ENCODE peak calls at places on chromosomes 7 and 10, in ten cellular contexts. B is GM23338, H is psoas muscle, Z is A549, L is colonic mucosa, P is tibial nerve, V is body of pancreas, R is RWPE2, T is heart right ventricle, O is neural progenitor cell. M is an unnamed sample.

GRCh38 chr10:79148452-79149344 is 79.9 kb downstream of the ZMIZ1 start:
- DNase-seq in H (peak; percentile 89), T (peak; percentile 86), L (peak; percentile 69), B (no peak), Z (no peak), O (peak; percentile 58), P (peak; percentile 67), V (no peak), R (peak; percentile 86), M (peak; percentile 63)

GRCh38 chr10:89283174-89283987 is 18.5 kb upstream of the IFIT2 start:
- DNase-seq in B (no peak), V (no peak), R (no peak), T (no peak), P (no peak), H (no peak), L (no peak), Z (no peak), O (no peak), M (no peak)

GRCh38 chr7:118195837-118196474 is 12.0 kb downstream of the LSM8 start:
- DNase-seq in Z (peak; percentile 21), T (no peak), B (peak; percentile 90), H (no peak), R (no peak), O (peak; percentile 79), P (peak; percentile 88), L (peak; percentile 67), V (peak; percentile 72), M (peak; percentile 52)

GRCh38 chr7:137628211-137628610 is 218.6 kb downstream of the DGKI start:
- DNase-seq in B (no peak), Z (no peak), R (no peak), H (no peak), O (no peak), L (no peak), P (no peak), T (no peak), V (no peak), M (no peak)

GRCh38 chr7:81457858-81458522 is 311.9 kb downstream of the HGF start:
- DNase-seq in L (no peak), P (no peak), V (no peak), T (no peak), H (no peak), B (peak; percentile 20), Z (peak; percentile 28), R (no peak), O (no peak), M (no peak)

GRCh38 chr10:131532291-131532690 is 220.8 kb upstream of the TCERG1L start:
- DNase-seq in H (no peak), T (no peak), V (no peak), Z (no peak), L (no peak), O (no peak), R (no peak), B (no peak), P (no peak), M (no peak)

GRCh38 chr10:93859049-93859655 is 34.6 kb upstream of the SLC35G1 start:
- DNase-seq in R (no peak), V (no peak), L (no peak), P (no peak), T (no peak), B (peak; percentile 39), O (peak; percentile 11), Z (peak; percentile 16), H (no peak), M (no peak)

GRCh38 chr10:129861776-129862530 is 102.1 kb downstream of the EBF3 start:
- DNase-seq in R (no peak), Z (no peak), P (peak; percentile 36), H (peak; percentile 72), B (no peak), L (no peak), V (no peak), T (no peak), O (no peak), M (no peak)

GRCh38 chr7:95205821-95206220 is 118.5 kb downstream of the PON1 start:
- DNase-seq in O (no peak), P (no peak), Z (no peak), B (no peak), L (no peak), H (no peak), V (no peak), R (no peak), T (no peak), M (no peak)

GRCh38 chr7:32890553-32891045 is 961 bp downstream of the KBTBD2 start:
- DNase-seq in H (no peak), B (peak; percentile 27), P (peak; percentile 49), V (no peak), Z (no peak), T (no peak), L (peak; percentile 66), R (no peak), O (peak; percentile 21), M (peak; percentile 33)

GRCh38 chr10:79437111-79437814 is 8.2 kb downstream of the ZCCHC24 start:
- DNase-seq in R (peak; percentile 25), O (no peak), H (no peak), L (no peak), P (no peak), V (no peak), Z (no peak), B (no peak), T (no peak), M (no peak)

GRCh38 chr7:90626011-90626410 is 29.9 kb downstream of the CDK14 start:
- DNase-seq in T (no peak), O (no peak), V (no peak), L (no peak), H (no peak), Z (no peak), R (no peak), B (peak; percentile 56), P (no peak), M (no peak)

GRCh38 chr10:51001587-51001986 is 72.7 kb upstream of the PRKG1 start:
- DNase-seq in H (no peak), V (no peak), L (no peak), O (peak; percentile 51), Z (no peak), P (peak; percentile 45), R (no peak), T (no peak), B (peak; percentile 69), M (no peak)

GRCh38 chr7:7956531-7957221 is 11.9 kb upstream of the GLCCI1 start:
- DNase-seq in L (no peak), B (no peak), P (no peak), R (no peak), T (no peak), V (no peak), Z (no peak), O (no peak), H (no peak), M (peak; percentile 67)

GRCh38 chr7:125847706-125848105 is 918.1 kb upstream of the POT1 start:
- DNase-seq in R (no peak), O (no peak), H (no peak), B (peak; percentile 50), Z (no peak), L (no peak), P (no peak), T (no peak), V (no peak), M (no peak)

GRCh38 chr7:3309140-3309539 is 8.1 kb downstream of the SDK1 start:
- DNase-seq in Z (no peak), B (no peak), V (no peak), P (no peak), H (no peak), O (no peak), T (no peak), R (no peak), L (no peak), M (no peak)

GRCh38 chr10:124083047-124083739 is 10.2 kb downstream of the CHST15 start:
- DNase-seq in Z (no peak), V (no peak), P (no peak), H (no peak), B (no peak), R (no peak), L (no peak), O (no peak), T (no peak), M (no peak)
- H3K4me1 ChIP-seq in Z (peaks cover 7% of the 10 kb centered on the region), V (peaks cover 5% of the 10 kb centered on the region), P (peaks cover 11% of the 10 kb centered on the region), H (peaks cover 14% of the 10 kb centered on the region), B (no peaks in the 10 kb centered on the region), R (peaks cover 1% of the 10 kb centered on the region), L (peaks cover 7% of the 10 kb centered on the region), O (no peaks in the 10 kb centered on the region), T (no peaks in the 10 kb centered on the region), M (no peaks in the 10 kb centered on the region)

GRCh38 chr10:42431095-42431494 is 207.3 kb downstream of the ZNF33B start:
- DNase-seq in R (no peak), Z (no peak), V (no peak), P (no peak), H (no peak), O (no peak), T (no peak), B (no peak), L (no peak), M (no peak)

GRCh38 chr10:42422911-42423310 is 215.5 kb downstream of the ZNF33B start:
- DNase-seq in L (no peak), V (no peak), P (no peak), Z (no peak), R (no peak), H (no peak), O (no peak), B (no peak), T (no peak), M (no peak)

GRCh38 chr10:42428534-42428933 is 209.8 kb downstream of the ZNF33B start:
- DNase-seq in V (no peak), T (no peak), P (no peak), H (no peak), L (no peak), B (peak; percentile 12), Z (no peak), O (no peak), R (no peak), M (no peak)
- TF ChIP-seq CTCF in V (peak; percentile 23), T (peak; percentile 49), P (no peak), H (peak; percentile 36), L (no peak), B (peak; percentile 51), Z (peak; percentile 21), O (peak; percentile 20), R (peak; percentile 49), M (no peak)

GRCh38 chr10:70491614-70492013 is 13.0 kb downstream of the PALD1 start:
- DNase-seq in P (no peak), H (no peak), V (no peak), L (no peak), Z (no peak), O (no peak), T (no peak), R (no peak), B (no peak), M (no peak)
- H3K27ac ChIP-seq in P (no peak overlapping the region), H (no peak overlapping the region), V (no peak overlapping the region), L (no peak overlapping the region), Z (no peak overlapping the region), O (no peak overlapping the region), T (no peak overlapping the region), R (no peak overlapping the region), B (no peak overlapping the region), M (no peak overlapping the region)

DNA sequence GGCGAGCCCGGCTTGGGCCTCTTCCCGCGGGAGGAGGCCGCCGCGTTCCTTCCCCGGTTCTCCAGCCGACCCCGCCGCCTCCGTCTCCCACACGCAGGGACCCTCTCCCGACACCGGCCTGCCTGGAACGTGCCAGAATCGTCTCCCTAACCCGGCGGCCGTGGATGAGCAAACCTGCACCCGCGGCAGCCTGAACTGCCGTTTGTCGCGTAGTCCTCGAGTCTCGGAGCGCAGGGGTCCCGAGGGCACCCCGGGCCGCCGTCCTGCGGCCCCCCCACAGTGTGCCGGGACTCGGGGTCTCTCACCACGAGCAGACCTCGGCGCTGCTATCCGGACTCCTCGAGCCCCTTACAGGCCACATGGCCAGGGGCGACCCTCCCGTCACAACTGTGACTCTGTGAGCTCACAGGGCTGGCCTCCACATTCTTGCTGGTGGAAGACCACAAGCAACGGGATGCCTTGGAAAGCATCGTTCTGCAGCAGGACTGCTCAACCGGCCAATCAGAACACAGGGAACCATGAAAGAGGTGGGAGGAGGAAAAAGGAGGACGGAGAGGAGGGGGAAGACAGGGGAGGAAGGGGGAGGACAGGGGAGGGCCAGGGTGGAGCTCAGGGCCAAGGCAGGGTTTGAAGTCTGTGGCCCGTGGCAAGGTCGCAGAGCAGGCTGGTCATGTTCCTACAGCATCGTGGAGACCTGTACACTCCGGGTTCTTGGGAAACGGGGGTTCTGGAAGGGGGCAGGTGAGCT is 276.9 kb downstream of the DNAJB6 start:
- DNase-seq in V (no peak), L (no peak), P (no peak), B (peak; percentile 7), H (no peak), Z (no peak), O (no peak), R (no peak), T (no peak), M (no peak)
- H3K4me1 ChIP-seq in V (no peaks in the 10 kb centered on the region), L (no peaks in the 10 kb centered on the region), P (no peaks in the 10 kb centered on the region), B (no peaks in the 10 kb centered on the region), H (no peaks in the 10 kb centered on the region), Z (no peaks in the 10 kb centered on the region), O (no peaks in the 10 kb centered on the region), R (no peaks in the 10 kb centered on the region), T (peaks cover 8% of the 10 kb centered on the region), M (peaks cover 7% of the 10 kb centered on the region)

M was measured in lung.